ENCODE peak calls at places on chromosomes 1 and 21, in five cellular contexts. One of them, this sample, is unnamed.

GRCh38 chr1:214581785-214582184 is 21.2 kb upstream of the CENPF start:
- DNase-seq in stomach: no peak
- DNase-seq in IMR-90: peak; percentile 91
- DNase-seq in transverse colon: no peak
- DNase-seq in colonic mucosa: no peak
- DNase-seq in this sample: no peak

GRCh38 chr1:227764019-227764391 is 28.8 kb downstream of the SNAP47 start:
- DNase-seq in transverse colon: no peak
- DNase-seq in IMR-90: peak; percentile 35
- DNase-seq in stomach: no peak
- DNase-seq in colonic mucosa: no peak
- DNase-seq in this sample: no peak

GRCh38 chr1:48200166-48200900 is 22.2 kb upstream of the SLC5A9 start:
- DNase-seq in IMR-90: no peak
- DNase-seq in transverse colon: no peak
- DNase-seq in stomach: no peak
- DNase-seq in colonic mucosa: no peak
- DNase-seq in this sample: no peak

GRCh38 chr1:43377831-43378230 is 10.0 kb upstream of the ELOVL1 start:
- DNase-seq in stomach: no peak
- DNase-seq in transverse colon: no peak
- DNase-seq in IMR-90: no peak
- DNase-seq in colonic mucosa: no peak
- DNase-seq in this sample: no peak

GRCh38 chr21:45003331-45004058 is 63.7 kb downstream of the SLX9 start:
- DNase-seq in colonic mucosa: no peak
- DNase-seq in transverse colon: peak; percentile 4
- DNase-seq in stomach: no peak
- DNase-seq in IMR-90: no peak
- DNase-seq in this sample: peak; percentile 14

GRCh38 chr1:90944006-90944405 is 77.8 kb downstream of the ZNF644 start:
- DNase-seq in stomach: no peak
- DNase-seq in IMR-90: no peak
- DNase-seq in transverse colon: no peak
- DNase-seq in colonic mucosa: no peak
- DNase-seq in this sample: no peak

GRCh38 chr1:29290414-29290980 is 54.2 kb downstream of the PTPRU start:
- DNase-seq in stomach: no peak
- DNase-seq in colonic mucosa: no peak
- DNase-seq in transverse colon: no peak
- DNase-seq in IMR-90: peak; percentile 38
- DNase-seq in this sample: no peak

GRCh38 chr1:6208723-6209660 is 3.1 kb downstream of the RNF207 start:
- DNase-seq in stomach: peak; percentile 55
- DNase-seq in colonic mucosa: peak; percentile 37
- DNase-seq in IMR-90: peak; percentile 42
- DNase-seq in transverse colon: peak; percentile 54
- DNase-seq in this sample: peak; percentile 72

GRCh38 chr1:15168479-15168878 is 14.9 kb downstream of the TMEM51 start:
- DNase-seq in IMR-90: peak; percentile 99
- DNase-seq in transverse colon: no peak
- DNase-seq in colonic mucosa: no peak
- DNase-seq in stomach: no peak
- DNase-seq in this sample: no peak

GRCh38 chr1:64663654-64664053 is 81.2 kb upstream of the RAVER2 start:
- DNase-seq in stomach: no peak
- DNase-seq in colonic mucosa: no peak
- DNase-seq in IMR-90: peak; percentile 7
- DNase-seq in transverse colon: no peak
- DNase-seq in this sample: no peak

DNA sequence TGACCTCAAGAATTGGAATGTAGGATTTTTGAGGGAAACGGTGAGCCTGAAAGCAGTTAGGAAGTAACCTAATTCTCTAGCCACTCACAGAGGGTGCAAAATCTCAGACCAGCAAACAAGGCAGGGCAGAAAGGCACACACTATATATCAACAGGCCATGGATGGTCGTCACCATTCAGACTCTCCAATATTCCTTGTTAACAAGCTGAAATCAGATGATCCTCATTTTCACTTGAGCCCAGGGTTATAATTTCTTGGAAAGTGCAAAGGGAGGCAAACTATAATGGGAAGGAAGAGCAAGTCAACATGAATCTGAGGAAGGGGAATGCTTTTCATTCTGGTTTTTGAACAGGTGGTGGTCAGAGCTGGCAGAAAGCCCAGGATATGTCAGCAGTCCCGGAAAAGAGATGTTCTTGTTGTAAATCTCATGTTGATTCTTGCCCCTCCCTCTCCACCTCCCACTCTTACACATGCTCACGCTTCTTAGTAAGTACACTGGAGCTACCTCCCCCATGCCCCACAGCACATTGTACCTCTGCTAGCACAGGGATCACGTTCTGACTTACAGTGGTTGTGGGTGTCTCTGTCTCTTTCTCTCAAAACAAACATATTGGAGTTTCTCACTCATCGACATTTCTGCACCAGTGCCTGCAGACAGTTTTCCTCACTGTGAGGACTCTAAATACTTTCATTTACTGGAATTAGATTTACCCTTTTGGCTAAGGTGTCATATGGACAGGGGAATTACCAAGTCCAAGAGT is 77.7 kb downstream of the XCL2 start:
- DNase-seq in colonic mucosa: peak; percentile 75
- DNase-seq in IMR-90: peak; percentile 46
- DNase-seq in transverse colon: peak; percentile 64
- DNase-seq in stomach: peak; percentile 26
- DNase-seq in this sample: peak; percentile 71
- H3K4me1 ChIP-seq in colonic mucosa: peaks cover 20% of the 10 kb centered on the region
- H3K4me1 ChIP-seq in IMR-90: peaks cover 2% of the 10 kb centered on the region
- H3K4me1 ChIP-seq in transverse colon: peaks cover 35% of the 10 kb centered on the region
- H3K4me1 ChIP-seq in stomach: peaks cover 43% of the 10 kb centered on the region
- H3K4me1 ChIP-seq in this sample: peaks cover 12% of the 10 kb centered on the region

GRCh38 chr1:153563991-153564390 is 1.7 kb downstream of the S100A2 start:
- DNase-seq in stomach: no peak
- DNase-seq in colonic mucosa: no peak
- DNase-seq in IMR-90: no peak
- DNase-seq in transverse colon: no peak
- DNase-seq in this sample: no peak
- H3K4me3 ChIP-seq in stomach: no peak overlapping the region
- H3K4me3 ChIP-seq in colonic mucosa: no peak overlapping the region
- H3K4me3 ChIP-seq in IMR-90: no peak overlapping the region
- H3K4me3 ChIP-seq in transverse colon: no peak overlapping the region
- H3K4me3 ChIP-seq in this sample: no peak overlapping the region

GRCh38 chr1:40132383-40133121 is 28.6 kb upstream of the RLF start:
- DNase-seq in IMR-90: no peak
- DNase-seq in colonic mucosa: no peak
- DNase-seq in stomach: no peak
- DNase-seq in transverse colon: no peak
- DNase-seq in this sample: no peak

GRCh38 chr1:40133122-40133665 is 28.0 kb upstream of the RLF start:
- DNase-seq in transverse colon: no peak
- DNase-seq in IMR-90: peak; percentile 1
- DNase-seq in colonic mucosa: no peak
- DNase-seq in stomach: no peak
- DNase-seq in this sample: no peak

GRCh38 chr1:40130892-40131291 is 30.3 kb upstream of the RLF start:
- DNase-seq in stomach: no peak
- DNase-seq in colonic mucosa: no peak
- DNase-seq in IMR-90: no peak
- DNase-seq in transverse colon: no peak
- DNase-seq in this sample: no peak

GRCh38 chr1:40133839-40134238 is 27.3 kb upstream of the RLF start:
- DNase-seq in stomach: no peak
- DNase-seq in colonic mucosa: no peak
- DNase-seq in IMR-90: no peak
- DNase-seq in transverse colon: no peak
- DNase-seq in this sample: no peak
- TF ChIP-seq CTCF in stomach: no peak
- TF ChIP-seq CTCF in colonic mucosa: no peak
- TF ChIP-seq CTCF in IMR-90: no peak
- TF ChIP-seq CTCF in transverse colon: no peak
- TF ChIP-seq CTCF in this sample: no peak

GRCh38 chr1:181014431-181015257 is 8.0 kb downstream of the STX6 start:
- DNase-seq in colonic mucosa: no peak
- DNase-seq in stomach: no peak
- DNase-seq in transverse colon: no peak
- DNase-seq in IMR-90: no peak
- DNase-seq in this sample: no peak
- H3K4me1 ChIP-seq in colonic mucosa: no peaks in the 10 kb centered on the region
- H3K4me1 ChIP-seq in stomach: peaks cover 82% of the 10 kb centered on the region
- H3K4me1 ChIP-seq in transverse colon: no peaks in the 10 kb centered on the region
- H3K4me1 ChIP-seq in IMR-90: peaks cover 15% of the 10 kb centered on the region
- H3K4me1 ChIP-seq in this sample: no peaks in the 10 kb centered on the region

DNA sequence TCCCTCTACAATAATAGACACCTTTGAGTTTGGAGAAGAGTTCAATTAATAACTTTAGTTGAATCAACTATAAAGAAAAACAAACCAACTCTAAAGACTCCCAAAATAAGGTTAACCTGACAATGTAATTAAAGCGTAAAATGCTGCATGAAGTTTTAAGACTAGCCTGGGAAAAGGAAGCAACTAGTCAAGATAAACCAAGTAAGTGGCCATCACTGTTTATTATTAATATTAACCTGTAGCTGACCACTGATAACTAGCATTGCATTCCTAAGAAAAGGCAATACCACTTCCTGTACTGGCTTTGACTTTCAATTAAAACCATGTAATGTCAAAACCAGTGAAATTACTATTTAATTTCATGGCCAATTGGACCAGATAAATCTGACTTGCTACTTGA is 3.0 kb downstream of the PPP1R15B start:
- DNase-seq in colonic mucosa: no peak
- DNase-seq in IMR-90: no peak
- DNase-seq in stomach: no peak
- DNase-seq in transverse colon: no peak
- DNase-seq in this sample: no peak
- H3K4me3 ChIP-seq in colonic mucosa: peak overlapping the region; percentile 58
- H3K4me3 ChIP-seq in IMR-90: peak overlapping the region; percentile 85
- H3K4me3 ChIP-seq in stomach: peak overlapping the region; percentile 83
- H3K4me3 ChIP-seq in transverse colon: peak overlapping the region; percentile 92
- H3K4me3 ChIP-seq in this sample: peak overlapping the region; percentile 95

DNA sequence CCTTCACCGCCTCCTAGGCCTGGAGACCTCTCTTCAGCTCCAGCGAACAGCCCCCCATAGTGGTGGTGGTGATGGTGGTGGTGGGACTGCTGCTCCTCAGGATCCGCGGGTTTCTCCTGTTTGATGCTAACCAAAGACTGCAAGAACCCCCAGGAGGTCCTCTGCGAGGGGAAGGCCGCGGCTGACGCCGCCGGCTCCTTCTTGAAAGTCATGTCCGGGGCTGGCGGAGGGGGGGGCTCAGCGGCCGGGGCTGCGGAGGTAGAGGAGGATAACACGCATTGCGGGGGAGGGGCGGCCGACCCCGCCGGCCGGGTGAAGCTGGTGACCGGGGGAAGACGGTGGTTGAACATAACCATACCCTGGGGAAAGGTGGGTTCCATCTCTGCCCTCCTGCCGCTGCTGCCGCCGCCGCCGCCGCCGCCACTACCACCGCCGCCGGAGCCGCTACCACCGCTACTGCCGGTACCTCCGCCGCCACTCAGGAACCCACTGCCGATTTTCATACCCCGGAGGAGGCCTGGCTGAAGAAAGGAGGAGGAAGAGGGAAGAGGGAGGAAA is 554 bp downstream of the ZNF281 start:
- DNase-seq in colonic mucosa: peak; percentile 38
- DNase-seq in transverse colon: peak; percentile 53
- DNase-seq in stomach: peak; percentile 36
- DNase-seq in IMR-90: peak; percentile 33
- DNase-seq in this sample: peak; percentile 74
- TF ChIP-seq CTCF in colonic mucosa: no peak
- TF ChIP-seq CTCF in transverse colon: no peak
- TF ChIP-seq CTCF in stomach: no peak
- TF ChIP-seq CTCF in IMR-90: peak; percentile 7
- TF ChIP-seq CTCF in this sample: no peak

GRCh38 chr1:4797429-4797828 is 143.0 kb downstream of the AJAP1 start:
- DNase-seq in colonic mucosa: no peak
- DNase-seq in stomach: no peak
- DNase-seq in IMR-90: no peak
- DNase-seq in transverse colon: no peak
- DNase-seq in this sample: no peak

GRCh38 chr1:4802024-4802423 is 147.6 kb downstream of the AJAP1 start:
- DNase-seq in transverse colon: no peak
- DNase-seq in stomach: no peak
- DNase-seq in IMR-90: no peak
- DNase-seq in colonic mucosa: no peak
- DNase-seq in this sample: no peak

GRCh38 chr1:4805987-4806386 is 151.6 kb downstream of the AJAP1 start:
- DNase-seq in colonic mucosa: no peak
- DNase-seq in transverse colon: no peak
- DNase-seq in stomach: no peak
- DNase-seq in IMR-90: no peak
- DNase-seq in this sample: no peak

GRCh38 chr1:4801192-4801924 is 146.9 kb downstream of the AJAP1 start:
- DNase-seq in colonic mucosa: peak; percentile 60
- DNase-seq in transverse colon: peak; percentile 45
- DNase-seq in IMR-90: no peak
- DNase-seq in stomach: no peak
- DNase-seq in this sample: peak; percentile 68

DNA sequence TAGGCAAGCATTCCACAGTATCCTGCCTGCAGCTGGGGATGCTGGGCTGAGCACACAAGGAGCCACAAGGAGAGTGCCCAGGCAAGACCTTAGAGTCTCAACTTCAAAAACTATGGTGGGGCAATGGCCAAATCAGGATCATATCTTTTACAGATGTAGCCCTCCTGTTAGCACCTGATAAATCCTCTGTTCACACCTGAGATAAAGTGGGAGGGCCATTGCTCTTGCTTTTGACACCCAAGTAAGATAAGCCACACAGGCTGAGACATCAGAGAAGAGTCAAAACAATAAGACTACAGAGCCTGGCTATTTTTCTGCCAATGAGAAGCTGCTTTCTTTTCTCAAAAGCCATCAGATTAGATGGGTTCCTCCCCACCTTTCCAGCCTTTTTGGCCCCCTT is 148.9 kb downstream of the AJAP1 start:
- DNase-seq in transverse colon: no peak
- DNase-seq in stomach: no peak
- DNase-seq in colonic mucosa: no peak
- DNase-seq in IMR-90: no peak
- DNase-seq in this sample: no peak
- H3K4me1 ChIP-seq in transverse colon: no peaks in the 10 kb centered on the region
- H3K4me1 ChIP-seq in stomach: no peaks in the 10 kb centered on the region
- H3K4me1 ChIP-seq in colonic mucosa: no peaks in the 10 kb centered on the region
- H3K4me1 ChIP-seq in IMR-90: no peaks in the 10 kb centered on the region
- H3K4me1 ChIP-seq in this sample: no peaks in the 10 kb centered on the region

DNA sequence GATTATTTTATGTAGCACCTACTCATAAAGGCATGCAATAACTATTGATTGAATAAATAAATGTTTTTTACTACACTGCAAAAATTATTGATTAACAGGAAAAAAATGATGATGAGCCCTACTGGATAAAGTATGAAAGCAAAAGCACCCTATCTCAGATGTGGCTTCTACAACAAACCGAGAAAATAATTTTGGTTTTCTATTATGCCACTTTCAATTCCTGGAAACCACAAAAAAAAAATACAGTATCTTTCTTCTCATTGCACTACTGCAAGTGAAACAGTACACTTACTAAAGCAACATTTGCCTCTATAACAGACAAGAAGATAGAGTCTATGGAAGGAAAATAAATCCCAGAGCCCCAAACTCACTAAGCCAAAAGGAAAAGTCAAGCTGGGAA is 1882.4 kb downstream of the NCAM2 start:
- DNase-seq in stomach: no peak
- DNase-seq in colonic mucosa: no peak
- DNase-seq in transverse colon: no peak
- DNase-seq in IMR-90: no peak
- DNase-seq in this sample: no peak
- H3K4me3 ChIP-seq in stomach: no peak overlapping the region
- H3K4me3 ChIP-seq in colonic mucosa: no peak overlapping the region
- H3K4me3 ChIP-seq in transverse colon: no peak overlapping the region
- H3K4me3 ChIP-seq in IMR-90: no peak overlapping the region
- H3K4me3 ChIP-seq in this sample: no peak overlapping the region